ENCODE peak calls at places on chromosomes 12 and 14, in seven cellular contexts. O is GM12878, S is K562, X is HepG2, T is GM12892, E is GM12891, C is SK-N-SH. N is an unnamed sample.
A peak's percentile ranks its signal among the peaks of the same experiment; 100 is the strongest.

GRCh38 chr12:13981296-13981962 is at the start of gene GRIN2B:
- DNase-seq in O (no peak), S (no peak), X (no peak), T (peak; percentile 5), E (no peak), C (peak; percentile 15), N (no peak)

GRCh38 chr14:18660585-18660922 is 59.6 kb downstream of the OR11H12 start:
- DNase-seq in O (no peak), S (no peak), X (no peak), T (no peak), E (no peak), C (no peak), N (no peak)

GRCh38 chr12:77204055-77204454 is 138.7 kb upstream of the E2F7 start:
- DNase-seq in O (no peak), S (no peak), X (no peak), T (no peak), E (no peak), C (no peak), N (no peak)

GRCh38 chr14:56487090-56487667 is 92.4 kb upstream of the TMEM260 start:
- DNase-seq in O (no peak), S (no peak), X (no peak), T (no peak), E (no peak), C (no peak), N (no peak)

GRCh38 chr12:116298578-116298977 is 21.1 kb upstream of the MED13L start:
- DNase-seq in O (no peak), S (no peak), X (no peak), T (no peak), E (no peak), C (no peak), N (no peak)

GRCh38 chr12:74780458-74781241 is 243.0 kb downstream of the ATXN7L3B start:
- DNase-seq in O (no peak), S (no peak), X (no peak), T (no peak), E (no peak), C (no peak), N (no peak)

GRCh38 chr12:16562413-16562812 is 43.5 kb downstream of the LMO3 start:
- DNase-seq in O (no peak), S (no peak), X (no peak), T (no peak), E (no peak), C (no peak), N (no peak)

GRCh38 chr14:106694638-106695393 is 1168.4 kb downstream of the TMEM121 start:
- DNase-seq in O (no peak), S (no peak), X (no peak), T (peak; percentile 15), E (peak; percentile 22), C (peak; percentile 42), N (no peak)

GRCh38 chr12:49483621-49484020 is 55.2 kb upstream of the KCNH3 start:
- DNase-seq in O (no peak), S (no peak), X (no peak), T (no peak), E (no peak), C (no peak), N (no peak)

GRCh38 chr14:54603362-54603761 is 36.4 kb downstream of the SAMD4A start:
- DNase-seq in O (no peak), S (no peak), X (no peak), T (no peak), E (no peak), C (no peak), N (no peak)

GRCh38 chr12:40107803-40108620 is 2.1 kb upstream of the SLC2A13 start:
- DNase-seq in O (no peak), S (no peak), X (no peak), T (no peak), E (no peak), C (no peak), N (no peak)

GRCh38 chr14:104817930-104818713 is 17.2 kb downstream of the ZBTB42 start:
- DNase-seq in O (no peak), S (no peak), X (no peak), T (no peak), E (no peak), C (no peak), N (no peak)

GRCh38 chr14:51304428-51304827 is 64.4 kb downstream of the TMX1 start:
- DNase-seq in O (no peak), S (no peak), X (no peak), T (no peak), E (no peak), C (no peak), N (no peak)

GRCh38 chr12:107411792-107412535 is 273.6 kb upstream of the PWP1 start:
- DNase-seq in O (no peak), S (no peak), X (no peak), T (no peak), E (no peak), C (no peak), N (no peak)

GRCh38 chr14:95396221-95396620 is 76.5 kb upstream of the CLMN start:
- DNase-seq in O (no peak), S (no peak), X (no peak), T (no peak), E (peak; percentile 35), C (no peak), N (no peak)

GRCh38 chr12:64669270-64669842 is 59.1 kb downstream of the RASSF3 start:
- DNase-seq in O (peak; percentile 73), S (no peak), X (peak; percentile 49), T (no peak), E (no peak), C (peak; percentile 47), N (no peak)

GRCh38 chr12:31246470-31246850 is 79.5 kb downstream of the SINHCAF start:
- DNase-seq in O (no peak), S (no peak), X (no peak), T (no peak), E (no peak), C (no peak), N (no peak)

GRCh38 chr12:57846285-57846576 is 298 bp downstream of the CTDSP2 start:
- DNase-seq in O (no peak), S (no peak), X (no peak), T (no peak), E (no peak), C (no peak), N (no peak)

GRCh38 chr12:18411453-18411852 is 150.1 kb downstream of the PIK3C2G start:
- DNase-seq in O (no peak), S (no peak), X (no peak), T (no peak), E (no peak), C (no peak), N (no peak)

GRCh38 chr14:71355324-71356201 is 448.3 kb downstream of the PCNX1 start:
- DNase-seq in O (no peak), S (peak; percentile 31), X (no peak), T (no peak), E (no peak), C (peak; percentile 33), N (no peak)

GRCh38 chr14:104810316-104810715 is 9.4 kb downstream of the ZBTB42 start:
- DNase-seq in O (no peak), S (no peak), X (no peak), T (no peak), E (no peak), C (no peak), N (no peak)

GRCh38 chr12:125518074-125518473 is 452.8 kb downstream of the AACS start:
- DNase-seq in O (no peak), S (no peak), X (no peak), T (no peak), E (no peak), C (no peak), N (no peak)

GRCh38 chr12:86647800-86648199 is 391.6 kb upstream of the MGAT4C start:
- DNase-seq in O (no peak), S (no peak), X (no peak), T (no peak), E (no peak), C (no peak), N (no peak)

GRCh38 chr12:69512820-69513219 is 42.6 kb downstream of the FRS2 start:
- DNase-seq in O (no peak), S (no peak), X (no peak), T (no peak), E (no peak), C (no peak), N (no peak)

GRCh38 chr14:83712730-83713129 is 1817.2 kb upstream of the FLRT2 start:
- DNase-seq in O (no peak), S (no peak), X (no peak), T (no peak), E (no peak), C (no peak), N (no peak)

GRCh38 chr14:85471156-85471555 is 58.8 kb upstream of the FLRT2 start:
- DNase-seq in O (no peak), S (no peak), X (no peak), T (no peak), E (no peak), C (no peak), N (no peak)

GRCh38 chr12:12007001-12007712 is 63.6 kb upstream of the BCL2L14 start:
- DNase-seq in O (peak; percentile 59), S (no peak), X (no peak), T (no peak), E (peak; percentile 25), C (no peak), N (no peak)
- TF ChIP-seq TAF1 in O (no peak), S (no peak), X (no peak), T (no peak), E (no peak), C (no peak), N (no peak)

GRCh38 chr14:59275668-59276067 is 87.2 kb downstream of the DAAM1 start:
- DNase-seq in O (peak; percentile 78), S (no peak), X (peak; percentile 66), T (no peak), E (peak; percentile 15), C (no peak), N (no peak)
- TF ChIP-seq TAF1 in O (no peak), S (no peak), X (no peak), T (no peak), E (no peak), C (no peak), N (no peak)

GRCh38 chr12:51865757-51866270 is 17.3 kb upstream of the FIGNL2 start:
- DNase-seq in O (no peak), S (no peak), X (no peak), T (no peak), E (no peak), C (peak; percentile 60), N (no peak)
- TF ChIP-seq TAF1 in O (no peak), S (no peak), X (no peak), T (no peak), E (no peak), C (no peak), N (peak; percentile 47)

DNA sequence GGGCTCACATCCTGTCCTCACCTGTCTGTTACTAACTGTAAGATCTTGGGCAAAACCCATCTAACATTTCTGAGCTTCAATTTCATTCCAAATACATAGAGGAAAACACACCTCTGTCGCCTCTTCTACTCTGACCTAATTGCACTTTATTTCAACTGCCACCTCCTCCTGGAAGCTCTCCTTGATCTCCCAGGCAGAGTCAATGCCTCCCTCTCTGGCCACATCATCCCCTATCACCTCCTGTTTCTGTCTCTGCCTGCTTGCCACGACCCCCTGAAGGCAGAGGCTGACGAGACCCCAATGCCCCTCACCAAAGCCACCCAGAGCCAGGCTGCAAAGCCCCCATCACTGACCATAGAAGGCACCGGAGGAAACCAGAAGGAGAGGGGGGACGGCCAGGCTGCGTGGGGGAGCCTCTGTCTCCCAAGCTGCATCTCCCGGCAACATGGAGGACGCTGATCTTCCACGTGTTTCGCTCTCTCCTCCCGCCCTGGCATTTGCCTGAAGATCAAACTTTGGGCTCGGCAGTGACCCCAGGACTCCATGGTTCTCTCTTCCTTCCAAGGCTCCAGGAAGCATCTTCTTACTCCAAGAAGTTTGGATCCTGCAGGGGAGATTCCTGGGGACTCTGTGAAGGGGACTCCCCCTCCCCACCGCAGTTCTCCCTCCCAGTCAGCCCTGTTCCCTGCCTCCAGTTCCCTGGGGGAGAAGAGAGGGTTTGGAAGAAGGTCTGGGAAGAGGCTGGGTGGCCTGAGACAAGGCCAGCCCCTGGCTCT is 50.1 kb upstream of the BCL11B start:
- DNase-seq in O (no peak), S (no peak), X (no peak), T (no peak), E (no peak), C (no peak), N (peak; percentile 44)
- TF ChIP-seq TAF1 in O (no peak), S (no peak), X (no peak), T (no peak), E (no peak), C (no peak), N (no peak)

N was measured in H1.